ENCODE peak calls at places on chromosomes 6 and 20, in six cellular contexts. B is caudate nucleus, T is neural progenitor cell, W is transverse colon, S is ascending aorta, I is sigmoid colon. G is an unnamed sample.

GRCh38 chr20:34713194-34713943 is 9.2 kb downstream of the TP53INP2 start:
- DNase-seq in W (no peak), S (no peak), T (no peak), I (no peak), B (no peak), G (no peak)

GRCh38 chr6:40358473-40359460 is 228.4 kb downstream of the LRFN2 start:
- DNase-seq in T (no peak), B (no peak), S (peak; percentile 12), W (no peak), I (no peak), G (no peak)

GRCh38 chr20:35665949-35666288 is 1.2 kb upstream of the CPNE1 start:
- DNase-seq in W (no peak), B (no peak), S (no peak), I (no peak), T (no peak), G (no peak)

GRCh38 chr6:73739097-73739496 is 43.1 kb downstream of the CD109 start:
- DNase-seq in T (peak; percentile 75), S (no peak), W (no peak), I (no peak), B (no peak), G (no peak)

GRCh38 chr6:1200706-1201105 is 111.2 kb upstream of the FOXQ1 start:
- DNase-seq in I (no peak), B (no peak), T (no peak), W (no peak), S (no peak), G (no peak)

GRCh38 chr6:100035873-100036653 is 42.0 kb upstream of the MCHR2 start:
- DNase-seq in B (no peak), S (no peak), I (no peak), T (no peak), W (no peak), G (no peak)

GRCh38 chr6:11532097-11532496 is 5.5 kb upstream of the TMEM170B start:
- DNase-seq in T (no peak), W (no peak), I (peak; percentile 68), B (no peak), S (no peak), G (no peak)

GRCh38 chr20:50321797-50322480 is 131.3 kb downstream of the CEBPB start:
- DNase-seq in I (peak; percentile 69), B (no peak), W (peak; percentile 11), S (no peak), T (no peak), G (peak; percentile 78)

GRCh38 chr6:119348308-119349040 is 1.1 kb downstream of the MAN1A1 start:
- DNase-seq in W (peak; percentile 48), S (peak; percentile 68), T (peak; percentile 71), I (peak; percentile 71), B (no peak), G (peak; percentile 76)

GRCh38 chr6:119351005-119351394 is 1.4 kb upstream of the MAN1A1 start:
- DNase-seq in W (no peak), S (no peak), I (no peak), T (no peak), B (no peak), G (no peak)

GRCh38 chr6:119349341-119350201 is at the start of gene MAN1A1:
- DNase-seq in I (peak; percentile 96), S (peak; percentile 94), T (peak; percentile 94), W (peak; percentile 93), B (peak; percentile 64), G (peak; percentile 96)

GRCh38 chr6:119349041-119349340 is 570 bp downstream of the MAN1A1 start:
- DNase-seq in I (no peak), B (no peak), W (no peak), S (peak; percentile 64), T (no peak), G (no peak)

DNA sequence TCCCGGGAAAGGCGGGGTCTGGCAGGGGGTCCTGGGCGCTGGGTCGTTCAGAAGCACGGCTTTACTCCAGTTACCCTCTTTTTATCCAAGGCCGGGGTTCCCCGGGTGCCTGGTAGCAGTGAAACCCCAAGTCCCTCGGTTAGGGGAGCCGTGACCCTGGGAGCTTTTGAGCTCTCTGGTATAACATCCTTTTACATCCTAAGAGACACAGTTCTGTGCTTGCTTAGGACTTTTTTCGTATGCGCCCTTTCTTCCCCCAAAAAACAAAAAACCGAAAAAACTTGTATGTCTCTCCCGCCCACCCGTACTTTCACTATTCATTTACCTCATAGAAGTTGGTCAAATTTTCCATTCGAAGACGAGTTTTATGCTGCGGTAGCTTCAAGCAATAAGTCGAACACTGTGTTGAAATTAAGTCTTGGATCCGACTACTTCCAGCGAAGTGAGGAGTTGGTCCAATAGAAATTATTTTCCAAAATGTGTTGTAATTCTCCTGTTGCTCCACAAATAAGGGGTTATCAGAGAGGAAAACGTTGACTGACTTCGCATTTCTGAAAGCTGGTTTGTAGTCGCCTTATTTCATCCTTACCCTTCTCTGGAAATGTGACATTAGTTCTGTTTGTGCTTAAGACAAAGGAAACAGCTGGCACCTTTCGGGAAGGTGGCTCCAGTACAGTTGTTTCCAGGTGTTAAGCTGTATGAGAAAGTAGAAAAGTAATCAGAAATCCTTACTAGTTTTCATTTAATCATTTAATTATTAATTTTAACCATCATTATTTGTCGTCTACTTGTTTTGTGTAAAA is 842 bp upstream of the MAN1A1 start:
- DNase-seq in I (no peak), W (peak; percentile 22), B (no peak), S (peak; percentile 66), T (no peak), G (no peak)
- H3K27ac ChIP-seq in I (peak overlapping the region; percentile 97), W (peak overlapping the region; percentile 99), B (peak overlapping the region; percentile 85), S (peak overlapping the region; percentile 94), T (no peak overlapping the region), G (peak overlapping the region; percentile 96)

DNA sequence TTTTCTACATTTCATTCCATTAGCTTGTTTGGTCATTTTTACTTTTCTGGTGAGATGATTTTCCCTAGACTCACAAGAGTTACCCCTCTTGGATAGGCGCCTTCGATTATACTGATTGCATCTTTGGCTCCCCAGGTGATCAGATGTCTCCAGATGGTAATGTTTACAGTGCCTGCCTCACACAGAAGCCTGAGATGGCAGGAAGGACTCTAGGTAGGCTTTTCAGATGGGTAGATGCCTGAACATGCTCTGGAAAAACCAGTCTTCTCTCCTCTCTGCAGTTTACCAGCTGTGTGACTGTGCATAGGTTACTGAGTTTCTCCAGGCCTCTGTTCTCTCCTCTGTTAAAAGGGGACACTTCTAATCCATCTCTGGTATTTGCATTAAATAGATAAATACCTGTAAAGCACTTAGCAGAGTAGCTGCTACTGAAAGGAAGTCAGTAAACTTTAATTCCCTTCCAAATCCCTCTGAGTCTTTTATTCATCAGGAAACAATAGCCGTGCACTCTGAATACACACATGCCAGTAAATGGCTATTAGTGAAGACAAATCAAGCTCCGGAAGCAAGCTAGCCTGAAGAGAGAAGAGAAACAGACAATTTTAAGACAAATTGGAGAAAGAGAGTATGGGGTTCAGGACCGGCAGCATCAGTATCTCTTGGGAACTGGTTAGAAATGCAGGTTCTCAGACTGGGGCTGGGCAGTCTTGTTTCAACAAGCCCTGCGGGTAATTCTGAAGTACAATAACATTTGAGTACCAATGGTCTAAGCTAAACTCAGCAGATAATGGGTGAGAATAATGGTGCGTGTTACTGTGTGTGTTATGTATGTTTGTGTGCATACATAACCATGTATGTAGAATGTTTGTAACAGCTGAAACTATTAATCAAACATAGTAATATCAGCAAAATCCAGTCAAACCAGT is 139.4 kb downstream of the UST start:
- DNase-seq in S (no peak), W (no peak), T (peak; percentile 81), I (no peak), B (no peak), G (no peak)
- H3K27ac ChIP-seq in S (peak overlapping the region; percentile 44), W (peak overlapping the region; percentile 14), T (peak overlapping the region; percentile 96), I (peak overlapping the region; percentile 67), B (no peak overlapping the region), G (no peak overlapping the region)

GRCh38 chr20:62623488-62624324 is 18.6 kb upstream of the SLCO4A1 start:
- DNase-seq in W (peak; percentile 99), I (peak; percentile 97), S (peak; percentile 96), B (no peak), T (peak; percentile 89), G (peak; percentile 99)

GRCh38 chr20:62621251-62622110 is 20.8 kb upstream of the SLCO4A1 start:
- DNase-seq in S (no peak), T (no peak), W (no peak), B (no peak), I (no peak), G (peak; percentile 91)

GRCh38 chr20:62620624-62621023 is 21.7 kb upstream of the SLCO4A1 start:
- DNase-seq in T (no peak), I (no peak), W (no peak), B (no peak), S (no peak), G (peak; percentile 83)

GRCh38 chr20:62622877-62623487 is 19.3 kb upstream of the SLCO4A1 start:
- DNase-seq in B (no peak), W (no peak), T (no peak), S (no peak), I (no peak), G (peak; percentile 87)

DNA sequence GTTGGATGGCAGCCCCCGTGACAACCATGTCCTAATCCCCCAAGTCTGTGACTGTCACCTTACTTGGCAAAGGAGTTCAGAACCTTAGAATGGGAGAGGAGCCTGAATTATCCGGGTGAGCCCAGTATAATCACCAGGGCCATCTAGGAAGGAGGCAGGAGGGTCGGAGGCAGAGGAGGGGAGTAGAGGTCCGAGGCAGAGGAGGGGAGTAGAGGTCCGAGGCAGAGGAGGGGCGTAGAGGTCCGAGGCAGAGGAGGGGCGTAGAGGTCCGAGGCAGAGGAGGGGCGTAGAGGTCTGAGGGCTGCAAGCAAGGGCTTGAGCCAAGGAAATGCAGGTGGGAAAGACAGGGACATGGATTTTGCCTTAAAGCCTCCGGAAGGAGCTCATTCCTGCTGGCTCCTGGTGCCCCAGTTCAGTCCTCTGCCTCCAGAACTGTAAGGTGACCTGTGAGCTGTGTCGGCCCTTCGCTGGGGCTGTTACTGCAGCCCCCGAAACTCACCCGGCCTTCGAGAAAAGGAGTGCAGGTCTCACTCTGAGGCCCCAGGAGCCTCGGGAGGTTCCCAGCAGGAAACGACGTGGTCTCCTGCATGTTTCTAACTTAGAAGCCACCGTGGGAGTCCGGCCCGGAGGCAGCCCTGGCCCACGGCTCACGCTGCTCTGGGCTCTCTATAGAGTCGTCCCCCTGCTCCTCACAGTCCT is 20.0 kb upstream of the SLCO4A1 start:
- DNase-seq in B (no peak), T (no peak), S (no peak), W (no peak), I (no peak), G (peak; percentile 75)
- H3K27ac ChIP-seq in B (peak overlapping the region; percentile 85), T (no peak overlapping the region), S (peak overlapping the region; percentile 92), W (peak overlapping the region; percentile 95), I (peak overlapping the region; percentile 74), G (peak overlapping the region; percentile 97)

GRCh38 chr6:12594541-12594893 is 122.0 kb upstream of the PHACTR1 start:
- DNase-seq in T (no peak), B (no peak), W (no peak), I (no peak), S (no peak), G (no peak)

GRCh38 chr6:12590901-12591300 is 125.7 kb upstream of the PHACTR1 start:
- DNase-seq in B (no peak), I (no peak), W (no peak), T (no peak), S (no peak), G (no peak)

GRCh38 chr6:12592634-12593033 is 123.9 kb upstream of the PHACTR1 start:
- DNase-seq in W (no peak), S (no peak), I (no peak), T (peak; percentile 33), B (no peak), G (no peak)

GRCh38 chr6:12595161-12595792 is 121.3 kb upstream of the PHACTR1 start:
- DNase-seq in I (no peak), W (no peak), S (no peak), T (no peak), B (no peak), G (no peak)

DNA sequence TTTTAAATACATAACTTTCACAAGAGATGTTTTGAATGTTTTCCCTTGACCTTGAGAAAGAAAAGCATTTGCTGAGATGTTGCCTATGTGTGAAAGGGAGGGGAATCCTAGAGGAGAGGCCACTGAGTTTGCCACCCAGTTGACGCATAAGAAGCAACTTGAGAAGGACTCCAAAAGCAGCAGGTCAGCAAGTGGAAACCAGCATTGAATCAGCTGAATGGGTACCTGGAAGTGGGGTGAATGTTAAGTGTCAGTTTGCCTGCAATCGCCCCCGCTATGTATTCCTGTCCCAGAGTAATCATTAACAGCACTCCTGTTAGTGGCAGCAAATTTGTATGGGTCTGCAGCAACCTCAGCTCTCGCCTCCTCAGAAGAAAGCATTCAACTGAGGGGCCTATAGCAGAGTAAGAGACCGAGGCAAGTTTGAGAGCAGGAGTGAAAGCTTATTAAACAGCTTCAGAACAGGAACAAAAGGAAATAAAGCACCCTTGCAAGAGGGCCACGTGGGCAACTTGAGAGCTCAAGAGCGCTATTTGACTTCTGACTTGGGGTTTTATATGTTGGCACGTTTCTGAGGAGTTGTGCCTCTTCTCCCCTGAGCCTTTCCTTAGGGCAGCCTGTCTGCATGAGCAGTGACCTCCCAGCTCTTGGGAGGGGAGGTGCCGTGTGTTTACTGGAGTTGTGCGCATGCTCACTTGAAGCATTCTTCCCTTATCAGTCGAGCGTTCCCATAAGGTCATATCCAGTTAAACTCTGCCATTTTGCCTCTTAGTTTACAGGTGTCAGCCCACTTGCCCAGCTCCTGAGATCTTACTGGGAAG is 122.6 kb upstream of the PHACTR1 start:
- DNase-seq in T (no peak), S (no peak), W (no peak), B (no peak), I (no peak), G (no peak)
- H3K27ac ChIP-seq in T (no peak overlapping the region), S (no peak overlapping the region), W (no peak overlapping the region), B (no peak overlapping the region), I (no peak overlapping the region), G (peak overlapping the region; percentile 88)

G was measured in kidney.